ENCODE peak calls at places on chromosomes 2 and 18, in seven cellular contexts. A is GM12878, V is right lobe of liver, P is adrenal gland, U is uterus, J is IMR-90, I is body of pancreas. T is an unnamed sample.

GRCh38 chr2:238370482-238371372 is 50.4 kb downstream of the TRAF3IP1 start:
- DNase-seq in A (no peak), V (peak; percentile 67), P (peak; percentile 63), U (peak; percentile 65), J (peak; percentile 67), I (peak; percentile 73), T (no peak)

GRCh38 chr2:59575191-59575590 is 978.3 kb downstream of the BCL11A start:
- DNase-seq in A (no peak), V (no peak), P (no peak), U (no peak), J (no peak), I (no peak), T (no peak)

GRCh38 chr2:48397846-48398245 is 132.1 kb upstream of the STON1 start:
- DNase-seq in A (no peak), V (no peak), P (no peak), U (no peak), J (no peak), I (no peak), T (no peak)

GRCh38 chr18:3180325-3180724 is 39.4 kb downstream of the MYOM1 start:
- DNase-seq in A (no peak), V (no peak), P (no peak), U (no peak), J (peak; percentile 28), I (no peak), T (no peak)

GRCh38 chr2:241701405-241702154 is at the start of gene ING5:
- DNase-seq in A (peak; percentile 46), V (peak; percentile 98), P (peak; percentile 99), U (peak; percentile 97), J (peak; percentile 87), I (peak; percentile 99), T (peak; percentile 71)

GRCh38 chr2:188085421-188085820 is 206.3 kb upstream of the GULP1 start:
- DNase-seq in A (no peak), V (no peak), P (no peak), U (no peak), J (no peak), I (no peak), T (no peak)

GRCh38 chr18:67199993-67200617 is 316.4 kb downstream of the DSEL start:
- DNase-seq in A (peak; percentile 11), V (no peak), P (no peak), U (no peak), J (peak; percentile 69), I (no peak), T (no peak)

GRCh38 chr2:61114147-61114546 is 47.8 kb upstream of the C2orf74 start:
- DNase-seq in A (no peak), V (no peak), P (no peak), U (no peak), J (no peak), I (no peak), T (no peak)

GRCh38 chr18:27942706-27943105 is 234.2 kb downstream of the CDH2 start:
- DNase-seq in A (no peak), V (no peak), P (no peak), U (no peak), J (peak; percentile 34), I (no peak), T (no peak)

GRCh38 chr2:162888641-162889040 is 50.1 kb upstream of the KCNH7 start:
- DNase-seq in A (no peak), V (no peak), P (no peak), U (no peak), J (no peak), I (no peak), T (no peak)

GRCh38 chr18:60421356-60422118 is 49.0 kb upstream of the MC4R start:
- DNase-seq in A (no peak), V (no peak), P (no peak), U (no peak), J (no peak), I (no peak), T (no peak)

GRCh38 chr2:8268172-8268783 is 413.6 kb upstream of the ID2 start:
- DNase-seq in A (no peak), V (no peak), P (no peak), U (no peak), J (no peak), I (no peak), T (no peak)

GRCh38 chr18:22452226-22452668 is 34.5 kb upstream of the CTAGE1 start:
- DNase-seq in A (no peak), V (no peak), P (no peak), U (no peak), J (no peak), I (no peak), T (no peak)

GRCh38 chr2:120993661-120994060 is 258.0 kb downstream of the GLI2 start:
- DNase-seq in A (no peak), V (peak; percentile 28), P (no peak), U (no peak), J (no peak), I (no peak), T (no peak)

GRCh38 chr18:32775628-32776027 is 2.8 kb upstream of the KLHL14 start:
- DNase-seq in A (no peak), V (no peak), P (no peak), U (no peak), J (no peak), I (no peak), T (no peak)

GRCh38 chr18:35610089-35610488 is 28.5 kb downstream of the GALNT1 start:
- DNase-seq in A (no peak), V (no peak), P (no peak), U (no peak), J (no peak), I (no peak), T (no peak)

GRCh38 chr2:180125245-180125962 is 118.3 kb upstream of the CWC22 start:
- DNase-seq in A (peak; percentile 12), V (peak; percentile 46), P (peak; percentile 76), U (peak; percentile 30), J (peak; percentile 96), I (peak; percentile 68), T (no peak)

GRCh38 chr18:56139792-56140254 is 498.6 kb downstream of the TXNL1 start:
- DNase-seq in A (no peak), V (no peak), P (peak; percentile 19), U (peak; percentile 62), J (peak; percentile 95), I (peak; percentile 13), T (no peak)

GRCh38 chr2:38380397-38381130 is 3.5 kb upstream of the ATL2 start:
- DNase-seq in A (no peak), V (no peak), P (no peak), U (no peak), J (no peak), I (no peak), T (no peak)

GRCh38 chr2:240561325-240561971 is 1.3 kb downstream of the DUSP28 start:
- DNase-seq in A (peak; percentile 45), V (no peak), P (no peak), U (no peak), J (peak; percentile 91), I (peak; percentile 6), T (no peak)

GRCh38 chr2:58629720-58630119 is 388.6 kb upstream of the FANCL start:
- DNase-seq in A (no peak), V (no peak), P (no peak), U (no peak), J (no peak), I (no peak), T (no peak)

GRCh38 chr2:223101340-223102039 is 49.5 kb downstream of the KCNE4 start:
- DNase-seq in A (peak; percentile 31), V (no peak), P (no peak), U (no peak), J (peak; percentile 55), I (peak; percentile 65), T (no peak)

GRCh38 chr2:1495676-1496393 is 82.6 kb downstream of the TPO start:
- DNase-seq in A (no peak), V (no peak), P (no peak), U (no peak), J (no peak), I (no peak), T (no peak)

GRCh38 chr2:1498176-1498575 is 84.9 kb downstream of the TPO start:
- DNase-seq in A (no peak), V (peak; percentile 13), P (no peak), U (no peak), J (no peak), I (no peak), T (no peak)

GRCh38 chr2:1494906-1495305 is 81.6 kb downstream of the TPO start:
- DNase-seq in A (no peak), V (no peak), P (no peak), U (no peak), J (no peak), I (no peak), T (no peak)

GRCh38 chr2:1497122-1497611 is 83.9 kb downstream of the TPO start:
- DNase-seq in A (no peak), V (peak; percentile 24), P (no peak), U (no peak), J (no peak), I (peak; percentile 63), T (no peak)

GRCh38 chr2:1496394-1496821 is 83.1 kb downstream of the TPO start:
- DNase-seq in A (no peak), V (no peak), P (no peak), U (no peak), J (no peak), I (no peak), T (no peak)
- TF ChIP-seq POLR2A in A (no peak), V (no peak), P (no peak), U (no peak), J (no peak), I (no peak), T (no peak)

DNA sequence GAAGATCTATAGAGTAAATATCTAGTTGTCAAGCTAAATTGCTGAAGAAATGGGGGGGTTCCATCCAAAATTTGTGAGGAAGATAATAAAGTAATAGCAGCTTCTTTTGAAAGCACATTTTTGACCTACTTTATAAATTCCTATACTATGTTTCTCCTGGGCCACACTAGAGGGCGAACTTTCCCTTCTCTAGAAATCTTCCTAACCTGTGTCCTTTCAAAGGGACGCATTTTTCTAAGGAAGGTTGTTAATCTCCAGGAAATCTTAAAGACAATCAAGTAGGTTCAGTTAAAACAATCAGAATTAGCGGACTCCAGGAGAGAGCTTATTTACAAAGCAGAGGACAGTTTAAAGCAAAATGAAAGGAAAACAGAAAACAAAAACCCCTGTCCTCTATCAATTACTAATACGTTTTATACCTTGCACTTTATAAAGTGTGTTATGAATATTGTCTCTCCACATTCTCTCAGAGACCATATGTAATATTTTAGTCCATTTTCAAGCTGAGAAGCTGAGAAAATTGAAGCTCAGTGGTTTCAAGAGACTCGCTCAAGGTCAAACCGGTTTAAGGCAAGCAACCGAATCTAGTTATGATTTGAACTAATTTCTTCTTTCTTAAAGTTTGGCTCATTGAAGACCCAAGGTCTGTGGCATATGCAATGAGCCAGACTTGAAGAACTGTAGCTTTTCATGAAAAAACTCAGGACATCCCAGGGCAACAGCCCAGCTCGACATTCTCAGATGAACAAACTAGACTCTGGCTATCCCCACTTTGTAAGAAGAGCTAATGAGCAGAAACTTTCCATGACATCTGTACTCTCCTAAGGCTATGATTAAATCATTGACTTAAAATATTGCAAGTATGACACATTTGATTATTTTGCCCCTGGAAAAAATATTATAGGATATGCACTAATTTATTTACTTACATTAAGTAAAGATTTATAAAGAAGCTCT is 273.6 kb downstream of the PAX3 start:
- DNase-seq in A (no peak), V (no peak), P (peak; percentile 2), U (no peak), J (peak; percentile 42), I (no peak), T (no peak)
- H3K4me3 ChIP-seq in A (no peak overlapping the region), V (no peak overlapping the region), P (peak overlapping the region; percentile 22), U (no peak overlapping the region), J (no peak overlapping the region), I (no peak overlapping the region), T (no peak overlapping the region)

GRCh38 chr2:197495433-197496134 is 4.1 kb downstream of the HSPD1 start:
- DNase-seq in A (no peak), V (no peak), P (no peak), U (no peak), J (no peak), I (no peak), T (no peak)
- TF ChIP-seq POLR2A in A (no peak), V (no peak), P (no peak), U (no peak), J (no peak), I (no peak), T (no peak)

GRCh38 chr2:144514731-144515424 is 5.0 kb downstream of the ZEB2 start:
- DNase-seq in A (no peak), V (no peak), P (no peak), U (no peak), J (no peak), I (no peak), T (no peak)
- H3K4me3 ChIP-seq in A (no peak overlapping the region), V (peak overlapping the region; percentile 57), P (peak overlapping the region; percentile 94), U (peak overlapping the region; percentile 49), J (peak overlapping the region; percentile 99), I (no peak overlapping the region), T (peak overlapping the region; percentile 88)